ENCODE peak calls at places on chromosome 2, in five cellular contexts. One of them, this sample, is unnamed.

GRCh38 chr2:13495039-13495438 is 778.3 kb downstream of the TRIB2 start:
- DNase-seq in NCI-H1092 treated with DMSO at 0.1 percent for 48 hours: no peak
- DNase-seq in psoas muscle: no peak
- DNase-seq in left ventricle myocardium superior: no peak
- DNase-seq in neuronal stem cell: no peak
- DNase-seq in this sample: no peak

GRCh38 chr2:231911381-231911780 is 14.8 kb downstream of the NPPC start:
- DNase-seq in NCI-H1092 treated with DMSO at 0.1 percent for 48 hours: no peak
- DNase-seq in psoas muscle: no peak
- DNase-seq in left ventricle myocardium superior: no peak
- DNase-seq in neuronal stem cell: no peak
- DNase-seq in this sample: no peak

GRCh38 chr2:162379719-162380580 is 36.0 kb downstream of the GCA start:
- DNase-seq in NCI-H1092 treated with DMSO at 0.1 percent for 48 hours: no peak
- DNase-seq in psoas muscle: no peak
- DNase-seq in left ventricle myocardium superior: no peak
- DNase-seq in neuronal stem cell: no peak
- DNase-seq in this sample: no peak

GRCh38 chr2:238063414-238064189 is 2.8 kb downstream of the SCLY start:
- DNase-seq in NCI-H1092 treated with DMSO at 0.1 percent for 48 hours: no peak
- DNase-seq in psoas muscle: no peak
- DNase-seq in left ventricle myocardium superior: no peak
- DNase-seq in neuronal stem cell: no peak
- DNase-seq in this sample: no peak

GRCh38 chr2:239050252-239050649 is 202.4 kb downstream of the TWIST2 start:
- DNase-seq in NCI-H1092 treated with DMSO at 0.1 percent for 48 hours: no peak
- DNase-seq in psoas muscle: no peak
- DNase-seq in left ventricle myocardium superior: no peak
- DNase-seq in neuronal stem cell: no peak
- DNase-seq in this sample: no peak

GRCh38 chr2:239833728-239834109 is 191.4 kb downstream of the NDUFA10 start:
- DNase-seq in NCI-H1092 treated with DMSO at 0.1 percent for 48 hours: no peak
- DNase-seq in psoas muscle: no peak
- DNase-seq in left ventricle myocardium superior: no peak
- DNase-seq in neuronal stem cell: no peak
- DNase-seq in this sample: no peak

GRCh38 chr2:150013011-150013410 is 425.4 kb upstream of the MMADHC start:
- DNase-seq in NCI-H1092 treated with DMSO at 0.1 percent for 48 hours: no peak
- DNase-seq in psoas muscle: no peak
- DNase-seq in left ventricle myocardium superior: no peak
- DNase-seq in neuronal stem cell: no peak
- DNase-seq in this sample: no peak

GRCh38 chr2:64748561-64748960 is 94.8 kb upstream of the SERTAD2 start:
- DNase-seq in NCI-H1092 treated with DMSO at 0.1 percent for 48 hours: no peak
- DNase-seq in psoas muscle: no peak
- DNase-seq in left ventricle myocardium superior: no peak
- DNase-seq in neuronal stem cell: no peak
- DNase-seq in this sample: no peak

GRCh38 chr2:220499281-220499680 is 871.9 kb downstream of the SLC4A3 start:
- DNase-seq in NCI-H1092 treated with DMSO at 0.1 percent for 48 hours: no peak
- DNase-seq in psoas muscle: peak
- DNase-seq in left ventricle myocardium superior: peak
- DNase-seq in neuronal stem cell: no peak
- DNase-seq in this sample: no peak

GRCh38 chr2:231017250-231017636 is 20.1 kb upstream of the C2orf72 start:
- DNase-seq in NCI-H1092 treated with DMSO at 0.1 percent for 48 hours: no peak
- DNase-seq in psoas muscle: no peak
- DNase-seq in left ventricle myocardium superior: no peak
- DNase-seq in neuronal stem cell: no peak
- DNase-seq in this sample: peak

GRCh38 chr2:10863837-10864236 is 47.9 kb upstream of the KCNF1 start:
- DNase-seq in NCI-H1092 treated with DMSO at 0.1 percent for 48 hours: no peak
- DNase-seq in psoas muscle: no peak
- DNase-seq in left ventricle myocardium superior: no peak
- DNase-seq in neuronal stem cell: no peak
- DNase-seq in this sample: no peak

GRCh38 chr2:88735853-88736252 is 44.4 kb downstream of the RPIA start:
- DNase-seq in NCI-H1092 treated with DMSO at 0.1 percent for 48 hours: no peak
- DNase-seq in psoas muscle: no peak
- DNase-seq in left ventricle myocardium superior: no peak
- DNase-seq in neuronal stem cell: no peak
- DNase-seq in this sample: no peak